ENCODE peak calls at places on chromosomes 3 and 15, in ten cellular contexts. U is transverse colon, S is astrocyte of the spinal cord, L is cardiac muscle cell, Q is heart right ventricle, H is activated B cell treated with CpG ODN at 0.5 μM for 24 hours, N is breast epithelium, M is foreskin fibroblast, Z is progenitor cell of endocrine pancreas, X is neural crest cell. T is an unnamed sample.
A peak's percentile ranks its signal among the peaks of the same experiment; 100 is the strongest.

GRCh38 chr3:38730281-38730680 is 80.8 kb upstream of the SCN5A start:
- DNase-seq in U (no peak), S (peak; percentile 61), L (peak; percentile 60), Q (no peak), H (no peak), N (no peak), M (peak; percentile 26), Z (no peak), X (no peak), T (no peak)

GRCh38 chr15:53512029-53512428 is 247.4 kb downstream of the WDR72 start:
- DNase-seq in U (no peak), S (no peak), L (no peak), Q (no peak), H (no peak), N (no peak), M (no peak), Z (no peak), X (no peak), T (no peak)

GRCh38 chr3:135618123-135618522 is 347.4 kb upstream of the PPP2R3A start:
- DNase-seq in U (no peak), S (no peak), L (no peak), Q (no peak), H (no peak), N (peak; percentile 21), M (no peak), Z (no peak), X (no peak), T (no peak)

GRCh38 chr15:48021336-48022086 is 99.3 kb upstream of the SLC24A5 start:
- DNase-seq in U (no peak), S (peak; percentile 6), L (no peak), Q (no peak), H (no peak), N (no peak), M (no peak), Z (no peak), X (no peak), T (no peak)

GRCh38 chr3:151318946-151319345 is 2.3 kb upstream of the GPR87 start:
- DNase-seq in U (no peak), S (no peak), L (no peak), Q (no peak), H (no peak), N (no peak), M (no peak), Z (no peak), X (no peak), T (no peak)

GRCh38 chr3:58217209-58217811 is 6.5 kb upstream of the DNASE1L3 start:
- DNase-seq in U (peak; percentile 73), S (peak; percentile 86), L (peak; percentile 71), Q (peak; percentile 62), H (peak; percentile 42), N (peak; percentile 68), M (peak; percentile 67), Z (peak; percentile 33), X (peak; percentile 44), T (peak; percentile 89)

GRCh38 chr3:183265157-183265642 is 12.1 kb downstream of the B3GNT5 start:
- DNase-seq in U (no peak), S (peak; percentile 75), L (peak; percentile 77), Q (peak; percentile 21), H (no peak), N (no peak), M (no peak), Z (no peak), X (peak; percentile 52), T (no peak)

GRCh38 chr3:4584537-4585249 is 91.5 kb downstream of the ITPR1 start:
- DNase-seq in U (peak; percentile 15), S (peak; percentile 23), L (peak; percentile 80), Q (no peak), H (no peak), N (peak; percentile 33), M (no peak), Z (no peak), X (no peak), T (no peak)

GRCh38 chr3:5314897-5315296 is 127.4 kb downstream of the EDEM1 start:
- DNase-seq in U (no peak), S (peak; percentile 22), L (no peak), Q (no peak), H (no peak), N (no peak), M (no peak), Z (no peak), X (no peak), T (no peak)

GRCh38 chr3:125310623-125311076 is 64.5 kb downstream of the ZNF148 start:
- DNase-seq in U (peak; percentile 13), S (no peak), L (no peak), Q (no peak), H (peak; percentile 16), N (no peak), M (no peak), Z (no peak), X (no peak), T (no peak)

GRCh38 chr3:195550723-195551122 is 7.6 kb upstream of the PPP1R2 start:
- DNase-seq in U (no peak), S (peak; percentile 37), L (peak; percentile 49), Q (no peak), H (no peak), N (no peak), M (no peak), Z (no peak), X (no peak), T (no peak)

GRCh38 chr15:90595760-90596155 is 66.0 kb downstream of the CRTC3 start:
- DNase-seq in U (no peak), S (no peak), L (no peak), Q (no peak), H (no peak), N (no peak), M (no peak), Z (no peak), X (no peak), T (no peak)

DNA sequence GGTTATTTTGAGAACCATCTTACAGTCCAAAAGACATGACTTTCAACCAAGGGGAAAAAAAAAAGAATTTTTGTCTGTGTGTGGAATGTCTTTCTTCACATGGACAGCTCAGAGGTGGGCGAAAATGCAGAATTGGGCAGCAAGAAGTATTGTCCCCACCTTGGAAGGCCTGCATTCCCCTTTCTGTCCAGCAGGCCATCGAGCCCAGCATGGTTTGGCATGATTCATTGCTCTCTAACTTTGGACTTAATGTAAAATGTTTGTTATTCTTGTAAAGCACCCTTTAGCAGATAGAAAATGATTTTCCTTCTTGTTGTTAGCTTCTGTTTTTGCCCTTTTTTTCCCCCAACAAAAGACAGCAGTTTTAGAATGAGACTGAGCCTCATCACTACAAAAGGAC is 12.4 kb downstream of the MYO1E start:
- DNase-seq in U (no peak), S (no peak), L (no peak), Q (no peak), H (no peak), N (no peak), M (no peak), Z (no peak), X (no peak), T (no peak)
- TF ChIP-seq CTCF in U (peak; percentile 24), S (peak; percentile 48), L (peak; percentile 22), Q (no peak), H (no peak), N (peak; percentile 19), M (peak; percentile 20), Z (peak; percentile 37), X (peak; percentile 50), T (peak; percentile 16)

DNA sequence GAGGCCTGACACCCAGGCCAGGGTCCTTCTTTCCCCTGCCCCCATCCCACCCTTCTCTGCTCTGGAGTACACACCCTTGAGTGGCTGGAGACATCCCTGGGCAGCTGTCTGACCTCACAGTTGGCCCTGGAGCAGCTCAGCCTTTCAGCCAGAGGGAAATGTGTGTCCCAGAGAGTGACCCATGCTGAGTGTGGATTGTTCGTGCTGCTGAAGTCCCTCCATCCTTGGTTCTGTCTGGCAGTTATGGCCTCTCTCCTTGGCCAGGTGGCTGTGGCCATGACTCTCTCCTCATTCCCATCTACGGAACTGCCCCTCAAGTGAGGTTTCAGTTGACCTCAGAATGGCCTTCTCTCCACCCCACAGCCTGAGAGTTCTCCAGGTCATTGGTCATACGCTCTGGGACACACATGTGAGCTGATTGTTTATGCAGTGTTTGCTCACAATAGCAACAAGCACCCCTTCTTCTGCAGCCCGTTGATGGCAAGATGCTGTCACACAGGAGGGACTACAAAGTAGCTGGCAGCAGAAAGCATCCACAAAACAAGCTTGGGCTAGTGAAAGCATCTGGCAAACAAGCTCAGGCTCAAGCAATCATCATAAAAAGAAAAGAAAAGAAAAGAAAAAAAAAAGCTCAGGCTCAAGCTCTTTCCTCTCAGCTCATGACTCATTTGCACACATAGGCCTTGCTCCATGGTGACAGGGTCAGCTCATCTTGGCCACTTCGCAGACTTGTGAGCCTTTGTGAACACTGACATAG is 55.3 kb upstream of the ITGA11 start:
- DNase-seq in U (no peak), S (peak; percentile 57), L (peak; percentile 27), Q (no peak), H (no peak), N (no peak), M (peak; percentile 10), Z (no peak), X (no peak), T (no peak)
- TF ChIP-seq CTCF in U (no peak), S (no peak), L (no peak), Q (no peak), H (no peak), N (no peak), M (no peak), Z (no peak), X (no peak), T (no peak)

DNA sequence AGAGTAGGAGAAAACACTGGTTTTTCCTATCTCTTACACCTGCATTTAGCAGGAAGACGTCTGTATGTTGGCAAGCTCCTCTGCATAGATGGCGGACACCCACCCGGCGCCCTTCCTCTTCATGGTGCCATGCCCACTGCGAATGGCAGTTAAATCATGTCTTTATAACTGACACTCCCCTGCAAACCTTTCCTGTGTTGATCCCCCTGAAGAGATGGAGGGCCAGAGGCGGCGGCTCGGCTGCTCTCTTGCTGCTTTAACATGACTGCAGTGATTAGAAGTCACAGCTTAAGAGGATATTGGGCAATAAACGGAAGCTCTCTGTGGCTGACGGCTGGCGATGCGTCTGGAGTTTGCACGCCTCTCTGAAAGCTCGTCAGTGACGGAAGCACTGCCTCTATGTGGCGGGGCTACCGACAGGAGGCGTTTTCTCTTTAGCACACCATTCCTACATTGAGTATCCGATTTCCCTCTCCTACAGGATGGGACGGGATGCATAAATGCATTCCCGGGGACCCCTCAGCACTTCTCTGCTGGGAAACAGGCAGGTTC is 25.5 kb upstream of the SNRPA1 start:
- DNase-seq in U (peak; percentile 52), S (no peak), L (peak; percentile 81), Q (peak; percentile 37), H (no peak), N (no peak), M (peak; percentile 49), Z (no peak), X (no peak), T (peak; percentile 74)
- TF ChIP-seq CTCF in U (peak; percentile 7), S (peak; percentile 7), L (peak; percentile 51), Q (no peak), H (no peak), N (no peak), M (peak; percentile 27), Z (peak; percentile 35), X (peak; percentile 37), T (no peak)

DNA sequence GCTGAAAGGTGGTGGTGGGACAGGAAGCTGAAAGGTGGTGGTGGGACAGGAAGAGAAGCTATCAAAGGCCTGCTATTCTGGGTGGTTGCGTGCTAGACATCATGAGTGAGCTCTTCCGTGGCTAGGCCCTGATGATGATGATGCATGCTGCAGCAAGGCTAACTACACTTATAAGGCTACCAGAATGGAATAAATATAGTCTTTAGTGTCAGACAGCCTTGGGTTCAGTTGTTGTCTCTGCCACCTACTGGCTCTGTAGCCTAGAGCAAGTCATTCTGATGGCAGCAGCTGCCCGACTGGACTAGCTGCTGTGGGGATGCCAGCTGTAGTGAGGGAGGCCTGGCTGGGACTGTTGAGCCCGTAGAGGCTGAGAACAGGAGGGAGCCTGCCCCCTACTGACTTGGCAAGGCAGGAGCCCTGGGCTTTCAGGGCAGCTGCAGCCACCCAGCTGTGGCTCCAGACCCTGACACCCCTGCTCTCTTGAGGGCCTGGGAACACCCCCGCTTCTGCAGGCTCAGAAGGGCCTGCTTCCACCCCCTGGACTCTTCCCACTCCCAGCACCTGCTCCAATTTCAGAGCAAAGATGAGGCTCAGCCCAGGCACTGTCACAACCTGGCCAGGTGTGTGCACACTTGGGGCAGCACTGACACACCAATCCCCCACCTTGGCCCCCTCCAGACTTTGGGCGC is 21.4 kb upstream of the ZBED2 start:
- DNase-seq in U (peak; percentile 13), S (no peak), L (peak; percentile 4), Q (no peak), H (no peak), N (no peak), M (peak; percentile 9), Z (no peak), X (no peak), T (no peak)
- TF ChIP-seq CTCF in U (no peak), S (no peak), L (no peak), Q (no peak), H (no peak), N (no peak), M (peak; percentile 13), Z (no peak), X (no peak), T (no peak)

T was measured in right atrium auricular region.